ENCODE peak calls at places on chromosome 2, in six cellular contexts. One of them, this sample, is unnamed.
A peak's percentile ranks its signal among the peaks of the same experiment; 100 is the strongest.

GRCh38 chr2:76120176-76120575 is 409.5 kb upstream of the GCFC2 start:
- DNase-seq in GF-D8: no peak
- DNase-seq in thoracic aorta: no peak
- DNase-seq in dorsolateral prefrontal cortex: peak; percentile 32
- DNase-seq in activated effector memory CD4-positive, alpha-beta T cell treated with anti-CD3 and anti-CD28 coated beads, Interleukin-2, amount 50 U/mL, for 16 hours: no peak
- DNase-seq in memory B cell: no peak
- DNase-seq in this sample: no peak

GRCh38 chr2:23561544-23561943 is 176.6 kb downstream of the KLHL29 start:
- DNase-seq in memory B cell: no peak
- DNase-seq in GF-D8: no peak
- DNase-seq in activated effector memory CD4-positive, alpha-beta T cell treated with anti-CD3 and anti-CD28 coated beads, Interleukin-2, amount 50 U/mL, for 16 hours: no peak
- DNase-seq in dorsolateral prefrontal cortex: no peak
- DNase-seq in thoracic aorta: no peak
- DNase-seq in this sample: no peak

GRCh38 chr2:216765810-216766259 is 70.5 kb upstream of the IGFBP5 start:
- DNase-seq in thoracic aorta: no peak
- DNase-seq in GF-D8: no peak
- DNase-seq in memory B cell: no peak
- DNase-seq in activated effector memory CD4-positive, alpha-beta T cell treated with anti-CD3 and anti-CD28 coated beads, Interleukin-2, amount 50 U/mL, for 16 hours: no peak
- DNase-seq in dorsolateral prefrontal cortex: no peak
- DNase-seq in this sample: no peak

GRCh38 chr2:59630789-59631188 is 922.7 kb downstream of the BCL11A start:
- DNase-seq in dorsolateral prefrontal cortex: no peak
- DNase-seq in thoracic aorta: no peak
- DNase-seq in GF-D8: no peak
- DNase-seq in memory B cell: no peak
- DNase-seq in activated effector memory CD4-positive, alpha-beta T cell treated with anti-CD3 and anti-CD28 coated beads, Interleukin-2, amount 50 U/mL, for 16 hours: no peak
- DNase-seq in this sample: no peak

GRCh38 chr2:147172493-147173185 is 672.2 kb upstream of the ACVR2A start:
- DNase-seq in memory B cell: no peak
- DNase-seq in dorsolateral prefrontal cortex: peak; percentile 36
- DNase-seq in GF-D8: no peak
- DNase-seq in activated effector memory CD4-positive, alpha-beta T cell treated with anti-CD3 and anti-CD28 coated beads, Interleukin-2, amount 50 U/mL, for 16 hours: no peak
- DNase-seq in thoracic aorta: no peak
- DNase-seq in this sample: no peak

GRCh38 chr2:72178551-72178950 is 30.9 kb upstream of the CYP26B1 start:
- DNase-seq in GF-D8: no peak
- DNase-seq in activated effector memory CD4-positive, alpha-beta T cell treated with anti-CD3 and anti-CD28 coated beads, Interleukin-2, amount 50 U/mL, for 16 hours: no peak
- DNase-seq in dorsolateral prefrontal cortex: no peak
- DNase-seq in thoracic aorta: no peak
- DNase-seq in memory B cell: no peak
- DNase-seq in this sample: no peak

GRCh38 chr2:117801826-117802225 is 12.7 kb upstream of the DDX18 start:
- DNase-seq in dorsolateral prefrontal cortex: no peak
- DNase-seq in thoracic aorta: no peak
- DNase-seq in activated effector memory CD4-positive, alpha-beta T cell treated with anti-CD3 and anti-CD28 coated beads, Interleukin-2, amount 50 U/mL, for 16 hours: no peak
- DNase-seq in memory B cell: no peak
- DNase-seq in GF-D8: no peak
- DNase-seq in this sample: no peak

GRCh38 chr2:25822190-25823117 is 55.8 kb downstream of the ASXL2 start:
- DNase-seq in dorsolateral prefrontal cortex: peak; percentile 42
- DNase-seq in GF-D8: no peak
- DNase-seq in activated effector memory CD4-positive, alpha-beta T cell treated with anti-CD3 and anti-CD28 coated beads, Interleukin-2, amount 50 U/mL, for 16 hours: peak; percentile 86
- DNase-seq in thoracic aorta: no peak
- DNase-seq in memory B cell: peak; percentile 53
- DNase-seq in this sample: no peak

GRCh38 chr2:237312021-237312755 is 101.8 kb downstream of the COL6A3 start:
- DNase-seq in GF-D8: no peak
- DNase-seq in dorsolateral prefrontal cortex: no peak
- DNase-seq in activated effector memory CD4-positive, alpha-beta T cell treated with anti-CD3 and anti-CD28 coated beads, Interleukin-2, amount 50 U/mL, for 16 hours: no peak
- DNase-seq in thoracic aorta: no peak
- DNase-seq in memory B cell: no peak
- DNase-seq in this sample: no peak

GRCh38 chr2:168841445-168841844 is 39.0 kb downstream of the NOSTRIN start:
- DNase-seq in thoracic aorta: no peak
- DNase-seq in memory B cell: no peak
- DNase-seq in GF-D8: no peak
- DNase-seq in activated effector memory CD4-positive, alpha-beta T cell treated with anti-CD3 and anti-CD28 coated beads, Interleukin-2, amount 50 U/mL, for 16 hours: no peak
- DNase-seq in dorsolateral prefrontal cortex: no peak
- DNase-seq in this sample: no peak

GRCh38 chr2:56167616-56168015 is 16.2 kb upstream of the CCDC85A start:
- DNase-seq in thoracic aorta: no peak
- DNase-seq in activated effector memory CD4-positive, alpha-beta T cell treated with anti-CD3 and anti-CD28 coated beads, Interleukin-2, amount 50 U/mL, for 16 hours: no peak
- DNase-seq in dorsolateral prefrontal cortex: no peak
- DNase-seq in GF-D8: no peak
- DNase-seq in memory B cell: no peak
- DNase-seq in this sample: no peak

GRCh38 chr2:44267269-44268258 is 7.7 kb upstream of the SLC3A1 start:
- DNase-seq in thoracic aorta: peak; percentile 47
- DNase-seq in dorsolateral prefrontal cortex: no peak
- DNase-seq in activated effector memory CD4-positive, alpha-beta T cell treated with anti-CD3 and anti-CD28 coated beads, Interleukin-2, amount 50 U/mL, for 16 hours: no peak
- DNase-seq in memory B cell: no peak
- DNase-seq in GF-D8: no peak
- DNase-seq in this sample: no peak

GRCh38 chr2:75053484-75054112 is 95.2 kb downstream of the POLE4 start:
- DNase-seq in dorsolateral prefrontal cortex: no peak
- DNase-seq in memory B cell: peak; percentile 13
- DNase-seq in activated effector memory CD4-positive, alpha-beta T cell treated with anti-CD3 and anti-CD28 coated beads, Interleukin-2, amount 50 U/mL, for 16 hours: no peak
- DNase-seq in thoracic aorta: no peak
- DNase-seq in GF-D8: no peak
- DNase-seq in this sample: peak; percentile 51

GRCh38 chr2:9857814-9858729 is 14.8 kb downstream of the TAF1B start:
- DNase-seq in thoracic aorta: no peak
- DNase-seq in activated effector memory CD4-positive, alpha-beta T cell treated with anti-CD3 and anti-CD28 coated beads, Interleukin-2, amount 50 U/mL, for 16 hours: no peak
- DNase-seq in GF-D8: no peak
- DNase-seq in memory B cell: no peak
- DNase-seq in dorsolateral prefrontal cortex: no peak
- DNase-seq in this sample: no peak

GRCh38 chr2:567865-568638 is 109.2 kb downstream of the TMEM18 start:
- DNase-seq in GF-D8: no peak
- DNase-seq in memory B cell: no peak
- DNase-seq in activated effector memory CD4-positive, alpha-beta T cell treated with anti-CD3 and anti-CD28 coated beads, Interleukin-2, amount 50 U/mL, for 16 hours: no peak
- DNase-seq in dorsolateral prefrontal cortex: no peak
- DNase-seq in thoracic aorta: no peak
- DNase-seq in this sample: no peak

GRCh38 chr2:191612496-191612895 is 65.4 kb upstream of the NABP1 start:
- DNase-seq in GF-D8: no peak
- DNase-seq in thoracic aorta: no peak
- DNase-seq in activated effector memory CD4-positive, alpha-beta T cell treated with anti-CD3 and anti-CD28 coated beads, Interleukin-2, amount 50 U/mL, for 16 hours: no peak
- DNase-seq in memory B cell: no peak
- DNase-seq in dorsolateral prefrontal cortex: no peak
- DNase-seq in this sample: no peak

GRCh38 chr2:236166157-236166780 is 1.9 kb downstream of the GBX2 start:
- DNase-seq in dorsolateral prefrontal cortex: no peak
- DNase-seq in thoracic aorta: no peak
- DNase-seq in memory B cell: no peak
- DNase-seq in activated effector memory CD4-positive, alpha-beta T cell treated with anti-CD3 and anti-CD28 coated beads, Interleukin-2, amount 50 U/mL, for 16 hours: no peak
- DNase-seq in GF-D8: no peak
- DNase-seq in this sample: peak; percentile 34

GRCh38 chr2:120844098-120844738 is 108.5 kb downstream of the GLI2 start:
- DNase-seq in memory B cell: no peak
- DNase-seq in thoracic aorta: no peak
- DNase-seq in dorsolateral prefrontal cortex: no peak
- DNase-seq in GF-D8: no peak
- DNase-seq in activated effector memory CD4-positive, alpha-beta T cell treated with anti-CD3 and anti-CD28 coated beads, Interleukin-2, amount 50 U/mL, for 16 hours: no peak
- DNase-seq in this sample: no peak

GRCh38 chr2:231709636-231709980 is 1.3 kb downstream of the PTMA start:
- DNase-seq in dorsolateral prefrontal cortex: no peak
- DNase-seq in memory B cell: no peak
- DNase-seq in thoracic aorta: no peak
- DNase-seq in GF-D8: no peak
- DNase-seq in activated effector memory CD4-positive, alpha-beta T cell treated with anti-CD3 and anti-CD28 coated beads, Interleukin-2, amount 50 U/mL, for 16 hours: peak; percentile 82
- DNase-seq in this sample: peak; percentile 68

GRCh38 chr2:72630767-72631166 is 195.1 kb downstream of the EXOC6B start:
- DNase-seq in memory B cell: no peak
- DNase-seq in GF-D8: no peak
- DNase-seq in thoracic aorta: no peak
- DNase-seq in dorsolateral prefrontal cortex: no peak
- DNase-seq in activated effector memory CD4-positive, alpha-beta T cell treated with anti-CD3 and anti-CD28 coated beads, Interleukin-2, amount 50 U/mL, for 16 hours: no peak
- DNase-seq in this sample: no peak

GRCh38 chr2:220619525-220620267 is 952.4 kb downstream of the EPHA4 start:
- DNase-seq in dorsolateral prefrontal cortex: no peak
- DNase-seq in memory B cell: no peak
- DNase-seq in GF-D8: no peak
- DNase-seq in thoracic aorta: no peak
- DNase-seq in activated effector memory CD4-positive, alpha-beta T cell treated with anti-CD3 and anti-CD28 coated beads, Interleukin-2, amount 50 U/mL, for 16 hours: no peak
- DNase-seq in this sample: no peak

GRCh38 chr2:197877038-197877437 is 72.6 kb downstream of the PLCL1 start:
- DNase-seq in dorsolateral prefrontal cortex: no peak
- DNase-seq in memory B cell: no peak
- DNase-seq in activated effector memory CD4-positive, alpha-beta T cell treated with anti-CD3 and anti-CD28 coated beads, Interleukin-2, amount 50 U/mL, for 16 hours: no peak
- DNase-seq in GF-D8: no peak
- DNase-seq in thoracic aorta: no peak
- DNase-seq in this sample: no peak

GRCh38 chr2:131156452-131157149 is 51.5 kb downstream of the PLEKHB2 start:
- DNase-seq in dorsolateral prefrontal cortex: no peak
- DNase-seq in thoracic aorta: no peak
- DNase-seq in activated effector memory CD4-positive, alpha-beta T cell treated with anti-CD3 and anti-CD28 coated beads, Interleukin-2, amount 50 U/mL, for 16 hours: no peak
- DNase-seq in memory B cell: no peak
- DNase-seq in GF-D8: no peak
- DNase-seq in this sample: no peak

GRCh38 chr2:231800493-231801091 is 14.3 kb downstream of the COPS7B start:
- DNase-seq in memory B cell: no peak
- DNase-seq in GF-D8: no peak
- DNase-seq in activated effector memory CD4-positive, alpha-beta T cell treated with anti-CD3 and anti-CD28 coated beads, Interleukin-2, amount 50 U/mL, for 16 hours: peak; percentile 75
- DNase-seq in thoracic aorta: no peak
- DNase-seq in dorsolateral prefrontal cortex: peak; percentile 43
- DNase-seq in this sample: peak; percentile 68